ENCODE peak calls at places on chromosomes 2 and 18, in six cellular contexts. J is fibroblast of mammary gland; F is dorsolateral prefrontal cortex; H is CD8-positive, alpha-beta memory T cell; R is fibroblast of lung; T is BJ. Z is an unnamed sample.

GRCh38 chr2:210028178-210028577 is 25.7 kb downstream of the RPE start:
- DNase-seq in R (no peak), J (no peak), F (no peak), T (no peak), H (no peak), Z (no peak)

GRCh38 chr2:60439219-60439974 is 114.1 kb downstream of the BCL11A start:
- DNase-seq in J (no peak), T (no peak), F (no peak), R (no peak), H (no peak), Z (no peak)

GRCh38 chr2:213167559-213167958 is 16.1 kb upstream of the IKZF2 start:
- DNase-seq in J (peak), F (no peak), R (no peak), H (no peak), T (no peak), Z (no peak)

GRCh38 chr2:70850905-70851304 is 15.3 kb upstream of the CD207 start:
- DNase-seq in T (no peak), J (peak), F (no peak), H (no peak), R (no peak), Z (no peak)

GRCh38 chr2:63544017-63544627 is 44.2 kb downstream of the WDPCP start:
- DNase-seq in J (peak), H (no peak), R (peak), F (no peak), T (no peak), Z (no peak)

GRCh38 chr2:213376644-213377043 is 92.4 kb downstream of the SPAG16 start:
- DNase-seq in R (no peak), H (no peak), J (no peak), T (no peak), F (no peak), Z (no peak)

GRCh38 chr2:20148411-20148810 is 76.5 kb downstream of the SDC1 start:
- DNase-seq in J (no peak), F (no peak), R (no peak), T (no peak), H (no peak), Z (no peak)

GRCh38 chr2:143988082-143988481 is 531.8 kb downstream of the ZEB2 start:
- DNase-seq in R (no peak), H (no peak), T (no peak), J (no peak), F (no peak), Z (no peak)

GRCh38 chr2:69694894-69695849 is 46.8 kb upstream of the ANXA4 start:
- DNase-seq in R (peak), T (peak), F (no peak), J (peak), H (no peak), Z (no peak)

GRCh38 chr2:195820373-195820772 is 163.3 kb downstream of the SLC39A10 start:
- DNase-seq in R (peak), H (no peak), F (no peak), J (peak), T (peak), Z (no peak)

GRCh38 chr18:69974365-69974764 is 26.7 kb upstream of the CD226 start:
- DNase-seq in T (peak), J (peak), H (no peak), F (no peak), R (peak), Z (no peak)

GRCh38 chr2:168964251-168964807 is 63.2 kb downstream of the G6PC2 start:
- DNase-seq in F (no peak), J (no peak), R (no peak), T (no peak), H (no peak), Z (peak)

GRCh38 chr18:67211646-67212045 is 304.9 kb downstream of the DSEL start:
- DNase-seq in F (no peak), H (no peak), R (no peak), J (peak), T (peak), Z (no peak)

GRCh38 chr2:150476809-150477302 is 10.6 kb downstream of the RND3 start:
- DNase-seq in F (no peak), H (no peak), T (no peak), J (no peak), R (peak), Z (no peak)

GRCh38 chr2:71801969-71802368 is 345.7 kb downstream of the CYP26B1 start:
- DNase-seq in F (peak), J (peak), R (peak), T (no peak), H (no peak), Z (no peak)

GRCh38 chr2:237336131-237336530 is 77.8 kb downstream of the COL6A3 start:
- DNase-seq in R (no peak), T (no peak), J (no peak), H (no peak), F (no peak), Z (no peak)

GRCh38 chr2:239326831-239327535 is 73.8 kb downstream of the HDAC4 start:
- DNase-seq in R (peak), H (peak), T (no peak), J (peak), F (no peak), Z (no peak)

GRCh38 chr2:189521686-189522434 is 58.7 kb downstream of the SLC40A1 start:
- DNase-seq in F (no peak), H (no peak), J (no peak), R (peak), T (no peak), Z (no peak)

GRCh38 chr2:27326536-27326935 is 3.6 kb upstream of the MPV17 start:
- DNase-seq in R (no peak), H (no peak), F (no peak), J (no peak), T (no peak), Z (no peak)

GRCh38 chr2:85076618-85077274 is 56.4 kb upstream of the TCF7L1 start:
- DNase-seq in R (no peak), J (no peak), T (no peak), H (no peak), F (no peak), Z (no peak)

GRCh38 chr18:62897153-62897552 is 181.8 kb downstream of the PHLPP1 start:
- DNase-seq in H (no peak), T (no peak), R (no peak), F (no peak), J (peak), Z (no peak)

GRCh38 chr2:69779258-69779989 is 37.5 kb downstream of the ANXA4 start:
- DNase-seq in T (no peak), R (no peak), F (no peak), H (no peak), J (peak), Z (no peak)

GRCh38 chr18:58394046-58394445 is 234.8 kb downstream of the ALPK2 start:
- DNase-seq in F (no peak), R (no peak), T (no peak), J (peak), H (no peak), Z (no peak)

GRCh38 chr18:36572135-36572856 is 256.5 kb downstream of the TPGS2 start:
- DNase-seq in R (peak), T (no peak), H (no peak), F (no peak), J (peak), Z (peak)

GRCh38 chr2:3195865-3196504 is 181.6 kb downstream of the EIPR1 start:
- DNase-seq in J (no peak), F (no peak), R (peak), H (no peak), T (no peak), Z (no peak)

GRCh38 chr18:24656571-24656971 is 196.1 kb downstream of the HRH4 start:
- DNase-seq in T (peak), J (peak), R (peak), H (no peak), F (no peak), Z (no peak)

GRCh38 chr2:238294393-238295143 is 6.2 kb upstream of the PER2 start:
- DNase-seq in F (no peak), T (no peak), R (no peak), H (no peak), J (no peak), Z (no peak)

GRCh38 chr2:128492966-128493811 is 174.5 kb upstream of the HS6ST1 start:
- DNase-seq in J (no peak), R (no peak), F (peak), H (no peak), T (no peak), Z (no peak)

GRCh38 chr2:128491845-128492244 is 173.2 kb upstream of the HS6ST1 start:
- DNase-seq in J (no peak), R (no peak), T (no peak), H (no peak), F (no peak), Z (no peak)

GRCh38 chr2:128494307-128494639 is 175.6 kb upstream of the HS6ST1 start:
- DNase-seq in F (no peak), R (no peak), H (no peak), T (no peak), J (no peak), Z (no peak)

GRCh38 chr2:128494640-128495321 is 176.1 kb upstream of the HS6ST1 start:
- DNase-seq in J (peak), H (no peak), F (peak), R (peak), T (no peak), Z (no peak)

GRCh38 chr2:128493880-128494279 is 175.2 kb upstream of the HS6ST1 start:
- DNase-seq in F (no peak), T (no peak), R (no peak), H (no peak), J (no peak), Z (no peak)
- H3K4me3 ChIP-seq in F (no peak), T (no peak), R (no peak), H (no peak), J (no peak), Z (no peak)

GRCh38 chr2:126877041-126877440 is 21.6 kb upstream of the TEX51 start:
- DNase-seq in F (no peak), R (no peak), T (no peak), J (no peak), H (no peak), Z (no peak)
- H3K4me3 ChIP-seq in F (no peak), R (no peak), T (no peak), J (no peak), H (no peak), Z (no peak)

DNA sequence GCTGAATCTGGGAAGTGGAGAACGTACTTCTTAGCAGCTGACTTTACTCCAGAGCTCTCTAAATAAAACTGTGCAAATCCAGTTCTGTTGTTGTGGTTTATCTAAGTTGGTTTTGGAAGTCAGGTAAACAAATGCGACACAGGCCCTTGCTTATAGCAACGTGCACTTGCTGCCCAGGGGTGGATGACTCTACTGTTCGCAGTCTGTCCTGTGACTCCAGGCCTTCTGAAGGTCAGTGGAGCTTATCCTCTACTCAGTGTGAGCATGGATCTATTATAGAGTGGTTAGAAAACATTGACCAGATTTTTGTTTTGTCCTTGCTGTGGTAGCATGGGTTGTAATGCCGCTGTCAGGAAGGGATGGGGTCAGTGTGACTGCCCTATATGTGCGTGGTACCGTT is 89.1 kb downstream of the ZNF236 start:
- DNase-seq in F (no peak), J (no peak), R (no peak), T (no peak), H (no peak), Z (no peak)
- H3K4me3 ChIP-seq in F (no peak), J (no peak), R (no peak), T (no peak), H (no peak), Z (no peak)

DNA sequence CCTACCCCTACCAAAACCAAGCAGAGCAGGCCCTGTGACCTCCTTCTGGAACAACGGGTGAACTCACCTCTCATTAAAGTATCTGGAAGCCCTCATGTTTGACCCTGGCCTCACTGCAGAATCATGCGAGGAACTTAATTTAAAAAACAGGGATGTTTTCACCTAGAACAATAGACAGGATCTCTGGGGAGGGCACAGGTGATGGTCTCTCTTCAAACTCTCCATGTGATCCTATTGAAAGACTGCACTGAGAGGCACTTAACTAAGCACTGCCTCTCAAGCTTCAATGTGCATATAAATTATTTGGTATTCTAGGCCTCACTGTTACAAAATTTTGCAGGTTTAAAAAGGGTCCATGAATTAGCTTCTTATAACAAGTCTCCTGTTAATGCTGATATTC is 7.5 kb downstream of the ZNF519 start:
- DNase-seq in H (no peak), R (no peak), T (no peak), F (no peak), J (no peak), Z (no peak)
- H3K4me3 ChIP-seq in H (no peak), R (no peak), T (no peak), F (no peak), J (no peak), Z (no peak)

GRCh38 chr18:10453261-10453884 is 1.1 kb upstream of the APCDD1 start:
- DNase-seq in J (peak), R (no peak), H (no peak), F (no peak), T (no peak), Z (no peak)
- H3K4me3 ChIP-seq in J (no peak), R (no peak), H (no peak), F (peak), T (no peak), Z (peak)

GRCh38 chr18:52340466-52341378 is 725 bp downstream of the DCC start:
- DNase-seq in J (no peak), R (peak), T (no peak), H (no peak), F (no peak), Z (no peak)

GRCh38 chr18:52343731-52344340 is 3.8 kb downstream of the DCC start:
- DNase-seq in T (no peak), J (no peak), H (no peak), R (no peak), F (no peak), Z (no peak)

GRCh38 chr18:52343138-52343537 is 3.1 kb downstream of the DCC start:
- DNase-seq in T (no peak), J (no peak), H (no peak), R (peak), F (no peak), Z (no peak)

GRCh38 chr18:52339891-52340371 is at the start of gene DCC:
- DNase-seq in F (peak), R (peak), T (no peak), H (no peak), J (peak), Z (no peak)

DNA sequence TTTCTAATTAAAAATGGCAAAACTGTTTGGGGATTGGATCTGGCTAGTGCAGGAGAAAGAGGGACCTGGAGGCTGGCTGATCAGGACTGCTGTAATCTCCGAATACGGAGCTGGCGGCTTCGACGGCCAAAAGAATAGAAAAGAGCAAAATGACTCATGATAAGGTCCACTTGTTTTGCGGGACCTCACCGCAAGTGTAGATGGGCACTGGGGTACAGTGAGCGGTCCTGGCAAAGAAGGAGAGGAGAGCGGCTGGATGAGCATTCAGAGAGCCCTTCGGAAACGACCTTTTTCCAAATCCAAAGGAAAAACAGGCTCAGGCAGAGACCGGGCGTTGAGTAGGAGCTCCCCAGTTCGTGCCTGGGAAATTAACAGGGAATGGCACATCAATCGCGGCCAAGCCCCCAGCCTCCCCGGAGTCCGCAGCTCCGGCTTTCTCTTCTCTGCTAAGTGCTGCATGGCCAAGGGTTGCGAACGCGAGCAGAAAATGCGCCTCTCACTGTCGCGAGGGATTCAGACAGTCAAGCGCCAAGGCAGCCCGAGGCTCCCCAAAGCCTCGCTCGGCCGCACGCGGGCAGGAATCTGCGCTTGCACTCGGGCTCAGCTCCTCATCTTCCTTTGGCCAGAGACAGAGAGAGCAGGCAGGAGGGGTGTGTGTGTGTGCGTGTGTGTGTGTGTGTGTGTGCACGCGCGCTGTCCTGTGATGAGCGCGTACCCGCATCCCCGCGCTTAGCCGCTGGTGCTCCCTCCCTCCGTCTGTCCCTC is 1.8 kb downstream of the DCC start:
- DNase-seq in T (no peak), R (peak), F (peak), H (no peak), J (no peak), Z (no peak)
- H3K4me3 ChIP-seq in T (no peak), R (peak), F (peak), H (no peak), J (peak), Z (peak)

GRCh38 chr18:55585050-55585449 is 2.9 kb downstream of the TCF4 start:
- DNase-seq in T (no peak), H (no peak), J (peak), F (no peak), R (peak), Z (no peak)
- H3K4me3 ChIP-seq in T (peak), H (no peak), J (no peak), F (peak), R (peak), Z (peak)

GRCh38 chr2:9205963-9206948 is at the start of gene ASAP2:
- DNase-seq in J (peak), H (no peak), F (peak), T (no peak), R (peak), Z (no peak)
- H3K4me3 ChIP-seq in J (peak), H (peak), F (peak), T (peak), R (peak), Z (peak)

Z was measured in breast epithelium.